ENCODE peak calls at places on chromosomes 7 and 10, in five cellular contexts. H is IMR-90, S is neuronal stem cell, Q is mesendoderm, N is trophoblast cell. T is an unnamed sample.

GRCh38 chr10:70985824-70986336 is 97.5 kb upstream of the PCBD1 start:
- DNase-seq in H (no peak), S (no peak), Q (peak; percentile 53), N (peak; percentile 60), T (peak; percentile 54)

GRCh38 chr7:92623544-92623943 is 33.4 kb upstream of the FAM133B start:
- DNase-seq in H (no peak), S (no peak), Q (no peak), N (no peak), T (no peak)

GRCh38 chr10:30158325-30158960 is 99.1 kb upstream of the JCAD start:
- DNase-seq in H (peak; percentile 21), S (no peak), Q (no peak), N (peak; percentile 8), T (no peak)

GRCh38 chr7:32204361-32205018 is 134.3 kb upstream of the PDE1C start:
- DNase-seq in H (peak; percentile 77), S (peak; percentile 54), Q (peak; percentile 88), N (peak; percentile 64), T (peak; percentile 70)

GRCh38 chr7:50656141-50656895 is 91.1 kb upstream of the DDC start:
- DNase-seq in H (no peak), S (no peak), Q (no peak), N (no peak), T (no peak)

GRCh38 chr7:30906520-30907240 is 5.0 kb upstream of the AQP1 start:
- DNase-seq in H (peak; percentile 30), S (no peak), Q (no peak), N (no peak), T (no peak)

GRCh38 chr7:20237464-20238267 is 20.5 kb upstream of the MACC1 start:
- DNase-seq in H (no peak), S (no peak), Q (no peak), N (no peak), T (no peak)

GRCh38 chr7:31690892-31691291 is 3.9 kb downstream of the PPP1R17 start:
- DNase-seq in H (no peak), S (no peak), Q (no peak), N (no peak), T (no peak)

GRCh38 chr10:77501152-77501845 is 136.3 kb downstream of the KCNMA1 start:
- DNase-seq in H (peak; percentile 93), S (no peak), Q (no peak), N (peak; percentile 4), T (no peak)

GRCh38 chr10:78182841-78183240 is 149.2 kb downstream of the RPS24 start:
- DNase-seq in H (no peak), S (no peak), Q (no peak), N (no peak), T (no peak)

GRCh38 chr7:82319674-82320118 is 123.9 kb downstream of the CACNA2D1 start:
- DNase-seq in H (peak; percentile 88), S (no peak), Q (peak; percentile 30), N (no peak), T (no peak)

GRCh38 chr10:35195361-35196306 is 69.0 kb downstream of the CREM start:
- DNase-seq in H (peak; percentile 99), S (peak; percentile 59), Q (peak; percentile 92), N (peak; percentile 95), T (peak; percentile 60)

GRCh38 chr7:138934861-138935260 is 46.3 kb downstream of the KIAA1549 start:
- DNase-seq in H (peak; percentile 40), S (no peak), Q (peak; percentile 46), N (peak; percentile 34), T (no peak)

GRCh38 chr10:112246-112645 is 23.0 kb upstream of the ZMYND11 start:
- DNase-seq in H (peak; percentile 10), S (no peak), Q (no peak), N (peak; percentile 91), T (no peak)

GRCh38 chr10:12499587-12499986 is 150.2 kb downstream of the CAMK1D start:
- DNase-seq in H (no peak), S (no peak), Q (no peak), N (no peak), T (no peak)

GRCh38 chr10:12500406-12501303 is 151.3 kb downstream of the CAMK1D start:
- DNase-seq in H (no peak), S (no peak), Q (no peak), N (peak; percentile 23), T (no peak)

GRCh38 chr10:12501324-12501723 is 152.0 kb downstream of the CAMK1D start:
- DNase-seq in H (no peak), S (no peak), Q (peak; percentile 51), N (peak; percentile 78), T (no peak)

GRCh38 chr10:12501851-12502525 is 152.6 kb downstream of the CAMK1D start:
- DNase-seq in H (no peak), S (no peak), Q (no peak), N (no peak), T (no peak)

GRCh38 chr10:12499066-12499465 is 149.7 kb downstream of the CAMK1D start:
- DNase-seq in H (peak; percentile 20), S (no peak), Q (no peak), N (no peak), T (no peak)
- H3K79me1 ChIP-seq in H (no peaks in the 10 kb centered on the region), S (no peaks in the 10 kb centered on the region), Q (peaks cover 3% of the 10 kb centered on the region), N (no peaks in the 10 kb centered on the region), T (no peaks in the 10 kb centered on the region)

DNA sequence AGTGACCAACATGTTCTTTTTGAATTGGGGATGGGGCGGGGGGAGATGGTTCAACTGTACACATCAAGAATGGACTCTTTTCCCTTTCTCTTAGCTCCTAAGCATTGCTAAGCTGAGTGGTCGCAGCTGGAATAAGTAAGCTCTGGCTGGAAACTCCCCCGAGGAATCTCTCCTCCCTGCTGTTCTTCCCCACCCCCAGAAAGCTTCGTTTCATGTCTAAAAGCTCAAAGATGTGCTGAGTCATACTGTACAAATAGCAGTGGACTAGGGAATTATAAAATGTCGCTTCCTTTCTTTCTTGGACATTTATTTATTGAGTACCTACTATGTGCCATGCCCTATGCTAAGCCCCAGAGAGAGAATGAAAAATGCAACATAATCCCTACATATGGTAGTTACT is 191.1 kb upstream of the ADO start:
- DNase-seq in H (peak; percentile 79), S (no peak), Q (no peak), N (no peak), T (no peak)
- H4K8ac ChIP-seq in H (peak overlapping the region; percentile 74), S (no peak overlapping the region), Q (no peak overlapping the region), N (no peak overlapping the region), T (no peak overlapping the region)

GRCh38 chr7:11538751-11539299 is 293.2 kb downstream of the THSD7A start:
- DNase-seq in H (no peak), S (no peak), Q (no peak), N (no peak), T (no peak)
- H2BK120ac ChIP-seq in H (no peak overlapping the region), S (no peak overlapping the region), Q (no peak overlapping the region), N (no peak overlapping the region), T (no peak overlapping the region)

GRCh38 chr10:125007436-125007835 is 65.5 kb downstream of the ZRANB1 start:
- DNase-seq in H (no peak), S (no peak), Q (no peak), N (no peak), T (no peak)
- H3K79me1 ChIP-seq in H (peaks cover 91% of the 10 kb centered on the region), S (peaks cover 29% of the 10 kb centered on the region), Q (peaks cover 49% of the 10 kb centered on the region), N (no peaks in the 10 kb centered on the region), T (peaks cover 13% of the 10 kb centered on the region)

DNA sequence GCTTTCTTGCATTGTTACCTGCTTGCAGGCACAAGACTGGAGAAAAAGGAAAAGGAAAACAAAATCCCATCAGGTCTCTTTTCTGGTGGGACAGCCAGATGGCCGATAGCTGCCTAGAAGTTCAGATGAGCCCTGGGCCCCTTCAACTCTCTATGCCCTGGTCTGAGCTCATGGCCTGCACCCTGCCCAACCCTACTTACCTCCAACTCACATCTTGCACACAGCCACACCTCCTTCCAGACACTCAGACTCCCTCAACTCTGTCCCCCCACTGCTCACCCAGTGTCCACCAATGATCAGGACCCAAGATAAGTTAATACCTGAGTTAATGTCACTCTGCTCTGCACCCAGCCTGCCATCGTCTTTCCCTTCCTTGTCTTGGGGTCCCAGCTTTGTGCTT is 10.9 kb downstream of the RBP3 start:
- DNase-seq in H (no peak), S (no peak), Q (no peak), N (no peak), T (no peak)
- H4K8ac ChIP-seq in H (no peak overlapping the region), S (no peak overlapping the region), Q (no peak overlapping the region), N (no peak overlapping the region), T (no peak overlapping the region)

GRCh38 chr10:89352039-89352597 is 24.3 kb downstream of the IFIT3 start:
- DNase-seq in H (peak; percentile 98), S (no peak), Q (peak; percentile 54), N (peak; percentile 90), T (no peak)

GRCh38 chr10:89352802-89353201 is 25.0 kb downstream of the IFIT3 start:
- DNase-seq in H (no peak), S (no peak), Q (no peak), N (no peak), T (no peak)

GRCh38 chr10:89347706-89348457 is 20.1 kb downstream of the IFIT3 start:
- DNase-seq in H (no peak), S (no peak), Q (no peak), N (no peak), T (no peak)

GRCh38 chr10:89348458-89348857 is 20.7 kb downstream of the IFIT3 start:
- DNase-seq in H (no peak), S (no peak), Q (peak; percentile 61), N (no peak), T (no peak)

GRCh38 chr10:89351402-89352038 is 23.7 kb downstream of the IFIT3 start:
- DNase-seq in H (peak; percentile 44), S (no peak), Q (no peak), N (no peak), T (no peak)
- H2BK120ac ChIP-seq in H (peak overlapping the region; percentile 95), S (no peak overlapping the region), Q (no peak overlapping the region), N (no peak overlapping the region), T (no peak overlapping the region)